ENCODE peak calls at places on chromosomes 4 and X, in five cellular contexts. I is neuronal stem cell, R is H9, A is H1, C is trophoblast cell. P is an unnamed sample.
A peak's percentile ranks its signal among the peaks of the same experiment; 100 is the strongest.

GRCh38 chr4:158376441-158376840 is 145.2 kb upstream of the RXFP1 start:
- DNase-seq in I (no peak), R (no peak), A (no peak), C (no peak), P (no peak)

GRCh38 chr4:128596844-128597243 is 212.7 kb upstream of the JADE1 start:
- DNase-seq in I (no peak), R (no peak), A (peak; percentile 11), C (no peak), P (peak; percentile 83)

GRCh38 chr4:11428161-11428700 is 463 bp downstream of the HS3ST1 start:
- DNase-seq in I (peak; percentile 12), R (peak; percentile 39), A (no peak), C (no peak), P (peak; percentile 1)

GRCh38 chr4:186587416-186588018 is 32.1 kb upstream of the MTNR1A start:
- DNase-seq in I (peak; percentile 57), R (peak; percentile 42), A (peak; percentile 80), C (peak; percentile 44), P (peak; percentile 60)

GRCh38 chr4:7649741-7650531 is 215.2 kb upstream of the PSAPL1 start:
- DNase-seq in I (no peak), R (no peak), A (no peak), C (no peak), P (peak; percentile 97)

GRCh38 chrX:129706395-129707072 is 32.2 kb upstream of the XPNPEP2 start:
- DNase-seq in I (no peak), R (no peak), A (no peak), C (no peak), P (no peak)

GRCh38 chr4:84875636-84876371 is 90.7 kb downstream of the WDFY3 start:
- DNase-seq in I (no peak), R (no peak), A (no peak), C (peak; percentile 61), P (peak; percentile 65)

GRCh38 chr4:88737304-88738015 is 39.8 kb upstream of the NAP1L5 start:
- DNase-seq in I (no peak), R (no peak), A (no peak), C (no peak), P (peak; percentile 17)

GRCh38 chr4:110667670-110668069 is 44.8 kb upstream of the PITX2 start:
- DNase-seq in I (no peak), R (no peak), A (no peak), C (no peak), P (peak; percentile 24)

GRCh38 chr4:66340286-66340893 is 670.1 kb upstream of the EPHA5 start:
- DNase-seq in I (no peak), R (no peak), A (no peak), C (no peak), P (no peak)

GRCh38 chrX:136767104-136767941 is 13.4 kb downstream of the ARHGEF6 start:
- DNase-seq in I (peak; percentile 40), R (peak; percentile 66), A (peak; percentile 63), C (peak; percentile 45), P (peak; percentile 66)

GRCh38 chrX:16778993-16779392 is 7.3 kb upstream of the TXLNG start:
- DNase-seq in I (no peak), R (no peak), A (no peak), C (no peak), P (no peak)

GRCh38 chrX:16786139-16786790 is at the start of gene TXLNG:
- DNase-seq in I (peak; percentile 94), R (peak; percentile 100), A (peak; percentile 86), C (peak; percentile 98), P (peak; percentile 98)

GRCh38 chrX:16785247-16786138 is 773 bp upstream of the TXLNG start:
- DNase-seq in I (no peak), R (no peak), A (no peak), C (no peak), P (no peak)

GRCh38 chrX:16786791-16787735 is 797 bp downstream of the TXLNG start:
- DNase-seq in I (no peak), R (no peak), A (peak; percentile 46), C (no peak), P (no peak)

GRCh38 chrX:16783452-16783851 is 2.8 kb upstream of the TXLNG start:
- DNase-seq in I (no peak), R (no peak), A (no peak), C (no peak), P (no peak)
- H2BK12ac ChIP-seq in I (no peak overlapping the region), R (no peak overlapping the region), A (no peak overlapping the region), C (no peak overlapping the region), P (no peak overlapping the region)

DNA sequence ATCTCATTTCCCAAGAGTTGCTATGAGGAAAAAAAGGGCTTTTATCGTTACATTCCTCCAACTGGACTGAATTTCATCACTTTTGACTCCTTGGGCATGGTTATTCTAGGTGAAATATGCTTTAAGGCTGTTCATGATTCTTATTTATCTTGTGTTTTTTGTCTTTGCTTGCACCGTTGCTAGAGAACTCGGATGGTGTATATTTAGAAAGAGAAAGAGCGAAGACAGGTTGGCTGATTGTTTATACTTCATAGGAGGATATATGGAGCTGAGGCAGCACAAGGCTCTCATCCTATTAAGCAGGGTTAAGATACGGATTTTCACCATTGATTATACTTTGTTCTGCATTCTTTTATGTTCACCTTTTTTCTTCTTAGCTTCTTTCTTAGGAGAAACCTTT is 94.9 kb upstream of the GEMIN8 start:
- DNase-seq in I (no peak), R (no peak), A (no peak), C (no peak), P (no peak)
- H2BK12ac ChIP-seq in I (no peak overlapping the region), R (no peak overlapping the region), A (no peak overlapping the region), C (no peak overlapping the region), P (no peak overlapping the region)

GRCh38 chrX:154322890-154323289 is 27.3 kb downstream of the TKTL1 start:
- DNase-seq in I (no peak), R (no peak), A (no peak), C (no peak), P (no peak)
- H2BK12ac ChIP-seq in I (no peak overlapping the region), R (no peak overlapping the region), A (no peak overlapping the region), C (no peak overlapping the region), P (no peak overlapping the region)

GRCh38 chr4:134518574-134519217 is 317.1 kb upstream of the PABPC4L start:
- DNase-seq in I (no peak), R (no peak), A (no peak), C (no peak), P (no peak)
- H2BK12ac ChIP-seq in I (no peak overlapping the region), R (no peak overlapping the region), A (no peak overlapping the region), C (no peak overlapping the region), P (no peak overlapping the region)

GRCh38 chrX:12930150-12930549 is 23.7 kb downstream of the TLR8 start:
- DNase-seq in I (no peak), R (no peak), A (no peak), C (no peak), P (no peak)

GRCh38 chrX:12929701-12930100 is 23.3 kb downstream of the TLR8 start:
- DNase-seq in I (no peak), R (no peak), A (no peak), C (no peak), P (no peak)
- H2BK12ac ChIP-seq in I (no peak overlapping the region), R (no peak overlapping the region), A (no peak overlapping the region), C (no peak overlapping the region), P (no peak overlapping the region)

P was measured in mesenchymal stem cell.